ENCODE peak calls at places on chromosomes 3 and 15, in nine cellular contexts. V is RCC 7860, K is HT1080, X is SK-N-DZ, I is transverse colon, T is fibroblast of lung, G is AG10803, M is tibial artery, L is mucosa of gallbladder. C is an unnamed sample.

GRCh38 chr15:73858062-73858461 is 15.3 kb upstream of the TBC1D21 start:
- DNase-seq in T (no peak), G (no peak), M (no peak), I (no peak), V (no peak), K (peak; percentile 48), X (no peak), L (no peak), C (no peak)

GRCh38 chr3:171936231-171936841 is 93.2 kb downstream of the TMEM212 start:
- DNase-seq in V (peak; percentile 73), T (peak; percentile 88), G (peak; percentile 70), L (peak; percentile 49), X (no peak), K (peak; percentile 83), M (no peak), I (no peak), C (no peak)

GRCh38 chr15:94298359-94298758 is 67.0 kb downstream of the MCTP2 start:
- DNase-seq in V (no peak), G (no peak), T (no peak), K (peak; percentile 7), M (no peak), X (no peak), L (no peak), I (no peak), C (no peak)

GRCh38 chr15:71654714-71655174 is 155.6 kb upstream of the NR2E3 start:
- DNase-seq in T (no peak), I (no peak), G (no peak), L (no peak), X (no peak), M (no peak), K (no peak), V (no peak), C (no peak)

GRCh38 chr3:24853685-24854341 is 359.2 kb upstream of the THRB start:
- DNase-seq in T (no peak), K (no peak), G (no peak), M (no peak), V (no peak), X (peak; percentile 100), L (no peak), I (no peak), C (no peak)

GRCh38 chr3:195238626-195239118 is 32.3 kb downstream of the XXYLT1 start:
- DNase-seq in G (peak; percentile 71), K (no peak), X (no peak), T (no peak), I (peak; percentile 38), V (no peak), L (no peak), M (peak; percentile 40), C (no peak)

GRCh38 chr3:110758208-110758607 is 313.4 kb upstream of the NECTIN3 start:
- DNase-seq in K (peak; percentile 7), M (no peak), V (no peak), G (peak; percentile 13), X (no peak), T (no peak), L (no peak), I (no peak), C (no peak)

GRCh38 chr3:154060606-154061380 is 60.4 kb upstream of the ARHGEF26 start:
- DNase-seq in X (no peak), K (no peak), T (peak; percentile 80), M (no peak), V (no peak), I (no peak), G (peak; percentile 83), L (peak; percentile 42), C (no peak)

GRCh38 chr15:51046016-51046415 is 48.7 kb downstream of the TNFAIP8L3 start:
- DNase-seq in V (no peak), L (no peak), G (no peak), T (no peak), X (no peak), K (no peak), M (no peak), I (no peak), C (no peak)

C was measured in C1 segment of cervical spinal cord.